ENCODE peak calls at places on chromosomes 6 and 20, in five cellular contexts. U, E, B, R and Q are unnamed samples.

GRCh38 chr6:126886106-126886505 is 232.4 kb upstream of the RSPO3 start:
- DNase-seq in U (no peak), R (no peak), E (no peak), B (peak), Q (no peak)

GRCh38 chr6:85323435-85324040 is 126.3 kb upstream of the NT5E start:
- DNase-seq in U (peak), E (peak), R (peak), B (peak), Q (peak)

GRCh38 chr20:54346269-54346668 is 129.1 kb upstream of the DOK5 start:
- DNase-seq in E (no peak), R (no peak), U (no peak), B (no peak), Q (no peak)

GRCh38 chr6:21402368-21402767 is 191.2 kb upstream of the SOX4 start:
- DNase-seq in R (no peak), U (no peak), B (peak), E (peak), Q (peak)

GRCh38 chr20:4998160-4998651 is 3.1 kb downstream of the SLC23A2 start:
- DNase-seq in B (no peak), R (no peak), U (no peak), E (no peak), Q (no peak)

GRCh38 chr6:141024526-141024925 is 1108.2 kb upstream of the GJE1 start:
- DNase-seq in U (no peak), B (no peak), R (no peak), E (no peak), Q (no peak)

GRCh38 chr20:38152175-38153010 is 12.7 kb downstream of the TGM2 start:
- DNase-seq in B (peak), R (peak), U (peak), E (no peak), Q (no peak)

GRCh38 chr6:139334791-139335446 is 39.5 kb downstream of the CITED2 start:
- DNase-seq in U (no peak), R (no peak), E (no peak), B (peak), Q (peak)

GRCh38 chr6:158819977-158820632 is 937 bp upstream of the EZR start:
- DNase-seq in E (no peak), B (peak), U (no peak), R (no peak), Q (no peak)

GRCh38 chr6:6587696-6588063 is 840 bp upstream of the LY86 start:
- DNase-seq in R (no peak), E (no peak), U (no peak), B (no peak), Q (no peak)

GRCh38 chr6:73249998-73250397 is 13.0 kb downstream of the KHDC1 start:
- DNase-seq in E (no peak), U (no peak), B (no peak), R (no peak), Q (no peak)

GRCh38 chr6:143362192-143362558 is 88.3 kb downstream of the ADAT2 start:
- DNase-seq in E (no peak), B (no peak), U (no peak), R (no peak), Q (no peak)

GRCh38 chr6:28807682-28808280 is 116.0 kb downstream of the TRIM27 start:
- DNase-seq in B (peak), U (peak), R (no peak), E (peak), Q (no peak)

GRCh38 chr20:43533060-43533459 is 25.6 kb downstream of the L3MBTL1 start:
- DNase-seq in U (no peak), R (no peak), B (no peak), E (no peak), Q (peak)

GRCh38 chr6:42030585-42031506 is 19.5 kb upstream of the TAF8 start:
- DNase-seq in U (no peak), E (no peak), B (peak), R (peak), Q (no peak)

GRCh38 chr6:161922631-161923119 is 648.8 kb upstream of the AGPAT4 start:
- DNase-seq in B (peak), U (peak), E (peak), R (no peak), Q (no peak)

GRCh38 chr20:61263084-61263695 is 11.1 kb downstream of the CDH4 start:
- DNase-seq in R (no peak), U (peak), E (no peak), B (peak), Q (no peak)

GRCh38 chr6:51996296-51996947 is 91.0 kb downstream of the PKHD1 start:
- DNase-seq in B (no peak), E (no peak), R (no peak), U (no peak), Q (no peak)

GRCh38 chr6:169969372-169970099 is 218.1 kb downstream of the ERMARD start:
- DNase-seq in R (peak), E (no peak), B (no peak), U (no peak), Q (no peak)

GRCh38 chr6:127026247-127026646 is 92.2 kb upstream of the RSPO3 start:
- DNase-seq in E (no peak), U (no peak), B (peak), R (no peak), Q (no peak)

GRCh38 chr6:149897015-149897697 is 757 bp downstream of the RAET1E start:
- DNase-seq in U (no peak), E (peak), B (peak), R (peak), Q (peak)

GRCh38 chr20:24831232-24831631 is 117.8 kb upstream of the CST7 start:
- DNase-seq in B (no peak), U (no peak), R (no peak), E (no peak), Q (no peak)

GRCh38 chr6:131368077-131368911 is 204.7 kb upstream of the ARG1 start:
- DNase-seq in U (no peak), R (peak), B (peak), E (no peak), Q (peak)

GRCh38 chr6:152952866-152953509 is 29.9 kb downstream of the FBXO5 start:
- DNase-seq in U (no peak), E (peak), R (no peak), B (peak), Q (no peak)

GRCh38 chr6:152952045-152952444 is 30.8 kb downstream of the FBXO5 start:
- DNase-seq in R (no peak), U (no peak), B (peak), E (peak), Q (no peak)

GRCh38 chr6:152946484-152946883 is 36.4 kb downstream of the FBXO5 start:
- DNase-seq in B (no peak), R (no peak), E (no peak), U (no peak), Q (no peak)

GRCh38 chr6:152950240-152950639 is 32.6 kb downstream of the FBXO5 start:
- DNase-seq in E (no peak), B (no peak), U (no peak), R (no peak), Q (no peak)

DNA sequence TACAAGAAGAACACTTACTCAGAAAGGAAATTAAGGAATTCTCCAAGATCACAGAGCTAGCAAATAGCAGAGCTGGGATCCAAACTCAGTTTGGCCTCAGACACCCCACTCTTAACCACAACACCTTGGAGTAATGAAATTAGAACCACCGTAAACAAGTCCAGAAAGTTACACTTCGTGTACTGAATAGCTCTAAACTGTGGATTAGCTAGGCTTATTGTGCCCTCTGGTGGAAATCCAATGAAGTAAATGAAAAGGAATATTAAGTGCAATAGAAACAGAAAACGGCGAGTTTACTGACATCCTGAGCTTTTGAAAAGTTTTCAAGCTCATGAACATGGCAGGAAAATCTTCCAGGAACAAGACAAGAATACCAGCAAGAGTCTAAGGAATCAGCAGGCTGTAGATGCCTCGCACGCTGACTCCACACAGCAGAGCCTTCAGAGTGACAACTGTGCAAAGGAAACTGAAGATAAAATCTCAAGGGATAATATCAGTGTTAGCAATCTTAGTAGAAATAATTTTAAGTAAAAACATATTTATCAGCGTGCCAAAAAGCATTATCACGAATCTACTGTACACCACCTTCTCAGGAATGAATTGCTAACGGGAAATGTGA is 34.6 kb downstream of the FBXO5 start:
- DNase-seq in E (peak), U (no peak), R (no peak), B (peak), Q (peak)
- TF ChIP-seq CTCF in E (peak), U (peak), R (peak), B (peak), Q (peak)

DNA sequence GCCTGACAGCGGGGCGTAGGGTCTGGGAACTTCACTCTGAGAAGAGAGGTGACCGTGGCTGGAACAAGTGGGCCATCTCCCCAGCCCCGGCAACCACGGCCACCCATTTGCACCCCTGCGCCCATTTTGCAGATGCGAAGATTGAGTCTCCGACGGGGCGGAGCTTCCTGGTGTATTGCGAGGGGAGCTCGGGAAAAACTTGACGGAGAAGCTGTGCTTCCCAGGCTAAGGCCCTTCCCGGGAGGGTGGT is 653 bp downstream of the ZNF335 start:
- DNase-seq in E (no peak), R (no peak), B (no peak), U (no peak), Q (no peak)
- TF ChIP-seq CTCF in E (no peak), R (no peak), B (no peak), U (no peak), Q (no peak)

DNA sequence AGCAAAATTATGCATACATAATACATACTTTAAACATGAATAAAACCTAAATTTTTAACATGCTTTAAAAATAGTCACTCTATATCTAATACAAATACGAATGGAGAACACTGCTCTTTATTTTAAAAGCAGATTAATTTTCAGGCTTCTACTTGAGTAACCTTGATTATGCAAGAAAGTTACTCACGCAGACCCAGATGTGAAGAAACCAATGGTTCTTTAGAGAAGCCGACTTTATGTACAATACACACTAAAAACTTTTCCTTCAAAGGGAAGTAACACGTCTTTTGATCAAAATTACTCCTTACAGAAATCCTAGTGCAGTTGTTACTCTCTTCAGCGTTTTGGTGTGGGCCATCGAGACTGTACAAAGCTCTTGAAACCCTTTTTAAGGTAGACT is 136.9 kb upstream of the SLC22A16 start:
- DNase-seq in B (no peak), U (no peak), R (no peak), E (no peak), Q (peak)
- TF ChIP-seq CTCF in B (no peak), U (no peak), R (no peak), E (no peak), Q (no peak)

GRCh38 chr6:33081098-33081824 is 5.5 kb downstream of the HLA-DPB1 start:
- DNase-seq in U (no peak), E (no peak), R (no peak), B (no peak), Q (no peak)

GRCh38 chr6:33080127-33081089 is 4.6 kb downstream of the HLA-DPB1 start:
- DNase-seq in B (peak), R (peak), E (no peak), U (peak), Q (no peak)

GRCh38 chr6:33085627-33086026 is 9.8 kb downstream of the HLA-DPB1 start:
- DNase-seq in B (no peak), U (no peak), R (no peak), E (no peak), Q (no peak)

GRCh38 chr6:33079575-33079974 is 3.8 kb downstream of the HLA-DPB1 start:
- DNase-seq in U (no peak), B (no peak), E (no peak), R (no peak), Q (no peak)

DNA sequence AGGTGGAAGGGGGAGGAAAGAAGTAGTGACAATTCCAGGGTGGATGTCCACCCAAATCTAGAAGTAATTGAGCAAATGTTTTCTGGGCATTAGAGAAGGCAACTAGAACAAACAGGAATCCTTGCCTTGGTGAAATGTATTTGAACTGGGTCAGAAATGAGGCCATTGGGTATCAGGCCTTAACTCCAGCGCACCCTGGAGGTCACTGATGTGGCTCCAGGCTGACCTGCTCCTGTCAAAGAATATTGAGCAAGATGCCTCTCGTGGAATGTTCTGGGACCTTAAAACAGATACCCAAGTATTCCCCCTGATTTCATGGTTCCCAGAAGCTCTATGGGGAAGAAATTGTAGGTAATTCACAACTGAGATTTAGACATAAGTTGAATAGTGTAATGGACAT is 6.9 kb downstream of the HLA-DPB1 start:
- DNase-seq in R (no peak), B (peak), U (peak), E (no peak), Q (no peak)
- TF ChIP-seq CTCF in R (no peak), B (peak), U (peak), E (peak), Q (no peak)

DNA sequence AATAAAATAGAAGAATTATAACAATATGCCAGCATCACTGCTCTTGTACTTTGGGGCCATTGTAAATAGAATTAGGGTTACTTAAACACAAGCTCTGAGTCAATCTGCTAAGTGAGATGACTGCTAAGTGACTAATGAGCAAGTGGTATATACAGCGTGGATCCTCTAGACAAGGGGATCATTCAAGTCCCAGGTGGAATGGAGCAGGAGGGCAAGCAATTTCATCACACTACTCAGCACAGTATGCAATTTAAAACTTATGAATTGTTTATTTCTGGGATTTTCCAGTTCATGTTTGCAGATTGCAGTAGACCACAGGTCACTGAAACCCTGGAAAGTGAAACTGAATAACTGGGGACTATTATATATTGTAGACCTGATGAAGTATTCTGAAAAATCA is 235.3 kb downstream of the BTBD3 start:
- DNase-seq in R (no peak), B (peak), E (no peak), U (no peak), Q (no peak)
- TF ChIP-seq CTCF in R (no peak), B (no peak), E (no peak), U (no peak), Q (no peak)

DNA sequence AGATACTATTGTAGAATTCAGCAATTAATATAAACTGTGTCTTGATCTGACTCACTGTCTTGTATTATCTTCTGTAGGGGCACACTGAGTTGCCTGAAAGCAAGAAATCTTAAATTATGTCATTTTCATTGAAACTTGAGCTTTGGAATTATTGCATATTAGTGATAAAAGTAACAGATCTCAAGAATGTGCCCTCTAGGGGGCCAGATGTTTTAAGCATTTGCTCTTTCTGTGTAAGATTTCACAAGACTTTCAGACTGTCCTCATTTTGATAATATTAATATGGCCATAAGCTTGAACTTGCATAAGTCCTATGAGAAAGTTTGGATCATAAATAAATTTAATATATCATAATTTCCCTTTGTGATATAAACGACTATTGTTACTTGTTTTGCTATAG is 55.5 kb upstream of the MYO6 start:
- DNase-seq in U (no peak), E (no peak), R (no peak), B (peak), Q (peak)
- TF ChIP-seq CTCF in U (no peak), E (peak), R (no peak), B (peak), Q (peak)

DNA sequence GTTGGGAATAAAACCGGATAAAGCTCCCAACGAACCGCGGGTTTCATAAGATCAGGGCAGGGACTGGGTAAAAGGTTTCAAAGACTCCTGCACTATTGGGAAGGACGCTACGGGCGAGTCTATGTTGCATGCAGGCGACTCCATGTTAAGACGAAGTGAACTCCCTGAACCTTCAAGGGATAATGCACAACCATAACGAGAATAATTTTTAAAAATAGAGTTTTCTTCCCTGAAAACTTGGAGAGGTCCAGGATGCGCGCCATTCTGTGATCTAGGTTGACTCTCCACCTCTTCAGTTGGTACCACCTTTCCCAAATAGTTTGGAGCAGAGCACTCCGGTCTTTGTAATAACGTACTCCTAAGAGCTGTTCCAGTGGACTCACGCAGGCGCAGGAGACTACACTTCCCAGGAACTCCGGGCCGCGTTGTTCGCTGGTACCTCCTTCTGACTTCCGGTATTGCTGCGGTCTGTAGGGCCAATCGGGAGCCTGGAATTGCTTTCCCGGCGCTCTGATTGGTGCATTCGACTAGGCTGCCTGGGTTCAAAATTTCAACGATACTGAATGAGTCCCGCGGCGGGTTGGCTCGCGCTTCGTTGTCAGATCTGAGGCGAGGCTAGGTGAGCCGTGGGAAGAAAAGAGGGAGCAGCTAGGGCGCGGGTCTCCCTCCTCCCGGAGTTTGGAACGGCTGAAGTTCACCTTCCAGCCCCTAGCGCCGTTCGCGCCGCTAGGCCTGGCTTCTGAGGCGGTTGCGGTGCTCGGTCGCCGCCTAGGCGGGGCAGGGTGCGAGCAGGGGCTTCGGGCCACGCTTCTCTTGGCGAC is at the start of gene TPX2:
- DNase-seq in E (peak), U (peak), R (peak), B (peak), Q (peak)
- TF ChIP-seq CTCF in E (no peak), U (no peak), R (peak), B (peak), Q (peak)

DNA sequence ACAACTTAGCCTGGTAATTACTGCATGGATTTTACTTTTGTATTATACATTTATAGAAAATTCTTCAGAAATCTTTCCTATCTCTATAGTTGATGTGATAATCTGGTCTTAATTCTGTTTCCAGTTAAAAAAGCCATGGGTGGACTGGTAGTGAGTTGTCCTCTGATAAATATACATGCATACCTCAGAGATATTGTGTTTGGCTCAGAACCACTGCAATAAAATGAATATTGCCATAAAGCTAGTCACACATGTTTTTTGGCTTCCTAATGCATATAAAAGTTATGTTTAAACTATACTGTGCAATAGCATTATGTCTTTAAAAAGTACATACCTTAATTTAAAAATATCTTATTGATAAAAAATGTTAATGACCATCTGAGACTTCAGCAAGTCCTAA is 708.6 kb upstream of the MARCKS start:
- DNase-seq in R (no peak), U (no peak), B (peak), E (no peak), Q (peak)
- TF ChIP-seq CTCF in R (no peak), U (no peak), B (no peak), E (no peak), Q (no peak)

GRCh38 chr6:134437376-134437775 is 119.5 kb upstream of the SGK1 start:
- DNase-seq in R (no peak), E (no peak), B (peak), U (no peak), Q (no peak)
- TF ChIP-seq CTCF in R (no peak), E (no peak), B (no peak), U (no peak), Q (no peak)

DNA sequence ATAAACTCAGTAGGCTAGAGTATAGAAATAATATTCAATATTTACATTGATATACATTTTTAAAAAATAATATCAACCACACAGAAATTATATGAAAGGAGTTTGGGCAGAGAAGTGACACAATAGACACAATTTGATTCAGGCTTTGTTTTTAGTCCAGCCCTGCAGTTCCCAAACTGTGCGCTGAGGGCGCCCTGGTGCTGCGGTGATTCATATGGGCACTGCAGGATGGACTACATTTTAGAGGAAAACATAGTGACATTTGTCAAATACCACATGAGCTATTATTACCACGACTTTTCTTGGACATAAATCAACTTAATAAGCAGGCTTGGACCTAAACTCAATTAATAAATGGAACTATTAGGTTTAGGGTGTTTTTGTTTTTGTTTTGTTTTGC is 364.3 kb upstream of the ID4 start:
- DNase-seq in R (no peak), E (no peak), B (no peak), U (no peak), Q (no peak)
- TF ChIP-seq CTCF in R (no peak), E (no peak), B (peak), U (peak), Q (peak)